ENCODE peak calls at places on chromosome 22, in five cellular contexts. K, G, X, R and S are unnamed samples.

GRCh38 chr22:20062766-20063083 is 17.3 kb upstream of the DGCR8 start:
- DNase-seq in G (peak), K (no peak), R (no peak), X (no peak), S (no peak)

GRCh38 chr22:22787151-22787550 is 100.5 kb upstream of the IGLL5 start:
- DNase-seq in R (no peak), G (no peak), X (no peak), K (no peak), S (no peak)

GRCh38 chr22:50007057-50007511 is 5.5 kb downstream of the IL17REL start:
- DNase-seq in X (no peak), R (no peak), G (no peak), K (no peak), S (no peak)

GRCh38 chr22:46588279-46589140 is 31.7 kb upstream of the GRAMD4 start:
- DNase-seq in K (no peak), R (no peak), G (no peak), X (no peak), S (no peak)

GRCh38 chr22:50180727-50181521 is 4.8 kb upstream of the TRABD start:
- DNase-seq in G (no peak), X (no peak), R (no peak), K (no peak), S (no peak)

GRCh38 chr22:36439481-36440271 is 41.8 kb downstream of the TXN2 start:
- DNase-seq in G (peak), X (no peak), R (no peak), K (no peak), S (peak)

GRCh38 chr22:43821606-43822425 is 9.7 kb upstream of the EFCAB6 start:
- DNase-seq in X (no peak), R (no peak), K (no peak), G (no peak), S (no peak)

GRCh38 chr22:24200616-24201212 is 19.4 kb downstream of the SUSD2 start:
- DNase-seq in K (no peak), R (no peak), X (no peak), G (peak), S (no peak)

GRCh38 chr22:41966225-41966606 is 3.0 kb upstream of the SEPTIN3 start:
- DNase-seq in K (no peak), X (no peak), R (no peak), G (no peak), S (no peak)

GRCh38 chr22:41964106-41964494 is 5.1 kb upstream of the SEPTIN3 start:
- DNase-seq in R (no peak), X (no peak), G (no peak), K (no peak), S (no peak)

GRCh38 chr22:41969110-41969646 is at the start of gene SEPTIN3:
- DNase-seq in G (no peak), X (no peak), K (no peak), R (no peak), S (no peak)

GRCh38 chr22:41968601-41969000 is 642 bp upstream of the SEPTIN3 start:
- DNase-seq in G (peak), K (no peak), R (no peak), X (no peak), S (no peak)

GRCh38 chr22:41966607-41967240 is 2.5 kb upstream of the SEPTIN3 start:
- DNase-seq in G (peak), K (no peak), R (peak), X (no peak), S (peak)
- TF ChIP-seq CTCF in G (peak), K (no peak), R (peak), X (peak), S (peak)

GRCh38 chr22:17878970-17879369 is 104.7 kb upstream of the BID start:
- DNase-seq in K (no peak), X (no peak), G (peak), R (no peak), S (no peak)

GRCh38 chr22:17881366-17881765 is 107.1 kb upstream of the BID start:
- DNase-seq in X (no peak), K (no peak), G (no peak), R (no peak), S (no peak)

GRCh38 chr22:17880468-17880867 is 106.2 kb upstream of the BID start:
- DNase-seq in X (no peak), R (no peak), G (no peak), K (no peak), S (no peak)

GRCh38 chr22:17878186-17878694 is 104.0 kb upstream of the BID start:
- DNase-seq in X (no peak), R (no peak), G (no peak), K (no peak), S (no peak)

GRCh38 chr22:17880020-17880419 is 105.8 kb upstream of the BID start:
- DNase-seq in K (no peak), G (no peak), R (no peak), X (no peak), S (no peak)
- TF ChIP-seq CTCF in K (no peak), G (no peak), R (no peak), X (no peak), S (no peak)

GRCh38 chr22:27409299-27409698 is 392.3 kb downstream of the MN1 start:
- DNase-seq in G (no peak), K (no peak), X (no peak), R (no peak), S (no peak)
- TF ChIP-seq CTCF in G (peak), K (no peak), X (no peak), R (no peak), S (no peak)

GRCh38 chr22:47776329-47776728 is 1013.9 kb downstream of the TBC1D22A start:
- DNase-seq in X (no peak), G (no peak), R (no peak), K (no peak), S (no peak)
- TF ChIP-seq CTCF in X (no peak), G (no peak), R (no peak), K (peak), S (no peak)

DNA sequence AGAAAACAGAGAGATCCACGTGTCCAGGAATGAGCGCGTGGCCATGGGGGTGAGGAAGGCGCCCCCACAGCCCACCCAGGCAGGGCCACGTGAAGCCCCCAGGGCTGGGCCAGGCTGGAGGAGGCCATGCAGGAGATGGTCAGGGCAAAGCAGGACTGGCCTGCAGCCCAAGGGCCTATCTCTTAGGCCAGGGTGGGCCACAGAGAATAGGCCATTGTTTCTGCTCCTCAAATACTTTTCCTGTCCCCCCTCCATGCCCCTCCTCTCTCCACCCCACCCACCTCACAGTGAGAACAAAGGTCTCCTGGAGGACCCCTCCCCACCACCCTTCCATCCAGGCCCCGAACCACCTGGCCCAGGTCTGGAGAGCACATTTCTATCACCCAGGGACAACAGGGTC is 8.3 kb upstream of the CDC42EP1 start:
- DNase-seq in X (no peak), R (no peak), K (no peak), G (no peak), S (no peak)
- TF ChIP-seq CTCF in X (no peak), R (no peak), K (no peak), G (no peak), S (no peak)

DNA sequence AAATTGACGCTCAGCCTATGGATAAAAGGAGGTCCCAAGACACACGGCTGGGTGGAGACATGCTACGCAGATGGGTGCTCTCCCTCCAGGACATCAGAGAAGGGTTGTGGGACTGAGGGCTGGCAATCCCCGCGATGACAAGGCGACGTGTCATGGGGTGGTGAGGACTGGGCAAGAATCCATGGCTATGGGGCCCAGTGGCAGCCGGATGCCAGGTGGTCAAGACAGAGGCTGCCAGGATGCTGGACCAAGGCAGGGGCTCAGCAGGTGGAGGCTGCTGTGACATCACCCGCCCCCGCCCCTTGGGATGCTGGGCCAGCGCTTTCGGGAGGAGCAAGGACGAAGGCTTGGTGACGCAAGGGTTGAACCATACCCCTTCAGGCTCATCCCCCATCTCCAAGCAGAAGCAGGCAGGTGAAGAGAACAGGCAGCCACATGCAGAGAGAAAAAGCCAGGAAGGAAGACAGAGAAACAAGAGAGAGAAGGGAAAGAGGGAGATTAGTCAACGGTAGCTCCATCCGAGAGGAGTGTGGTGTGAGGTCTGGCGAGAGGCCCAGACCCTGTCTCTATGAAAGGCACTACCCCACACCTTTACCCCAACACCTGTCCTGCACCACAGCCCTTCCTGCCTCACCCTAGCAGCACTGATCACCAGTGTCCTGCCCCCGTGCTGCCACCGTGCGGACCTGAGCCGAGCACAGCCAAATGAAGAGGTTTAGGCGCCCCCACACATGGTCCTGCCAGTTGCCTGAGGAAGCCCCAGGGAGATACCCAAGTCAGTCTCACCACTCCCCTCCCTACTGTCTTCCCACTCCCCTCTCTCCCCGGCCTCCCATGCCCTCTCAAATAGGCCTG is 24.1 kb upstream of the RASL10A start:
- DNase-seq in K (no peak), G (no peak), R (no peak), X (no peak), S (no peak)
- TF ChIP-seq CTCF in K (no peak), G (no peak), R (no peak), X (no peak), S (no peak)

GRCh38 chr22:37634505-37635002 is 4.9 kb upstream of the SH3BP1 start:
- DNase-seq in K (no peak), X (no peak), R (peak), G (no peak), S (peak)
- TF ChIP-seq CTCF in K (no peak), X (no peak), R (peak), G (peak), S (peak)

DNA sequence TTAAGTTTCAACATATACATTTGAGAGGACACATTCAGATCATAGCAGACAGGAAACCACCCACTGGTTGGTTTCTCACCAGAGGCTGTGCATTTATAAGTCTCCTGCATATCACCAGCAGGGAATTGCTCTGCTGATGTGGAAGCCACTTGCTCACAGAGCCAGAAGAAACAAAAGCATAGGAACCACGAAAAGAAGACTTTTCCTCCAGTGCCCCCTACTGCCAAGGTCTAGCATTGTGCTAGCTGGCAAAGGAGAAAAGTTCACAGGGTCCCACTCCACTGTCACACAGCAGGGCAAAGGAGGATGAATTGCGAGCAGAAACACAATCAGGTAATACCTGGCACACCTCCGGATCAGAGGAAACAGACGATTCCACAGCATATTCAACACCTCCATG is 28.9 kb upstream of the ISX start:
- DNase-seq in G (no peak), X (peak), K (no peak), R (no peak), S (peak)
- TF ChIP-seq CTCF in G (no peak), X (peak), K (peak), R (peak), S (no peak)